ENCODE peak calls at places on chromosomes 2 and 18, in nine cellular contexts. O is left ventricle myocardium inferior, L is progenitor cell of endocrine pancreas, X is type B pancreatic cell, U is GM20000, J is GM13977, B is kidney, H is stomach, F is IMR-90. Y is an unnamed sample.

GRCh38 chr18:44852216-44852615 is 171.5 kb downstream of the SETBP1 start:
- DNase-seq in O (no peak), L (no peak), X (no peak), U (no peak), J (no peak), B (no peak), H (no peak), F (no peak), Y (no peak)

GRCh38 chr2:238081561-238081960 is 18.6 kb upstream of the ESPNL start:
- DNase-seq in O (no peak), L (no peak), X (peak), U (no peak), J (no peak), B (no peak), H (no peak), F (no peak), Y (no peak)

GRCh38 chr2:177683473-177684069 is 291.0 kb downstream of the AGPS start:
- DNase-seq in O (no peak), L (no peak), X (no peak), U (no peak), J (no peak), B (no peak), H (no peak), F (no peak), Y (no peak)

GRCh38 chr2:199458017-199458805 is 472 bp upstream of the SATB2 start:
- DNase-seq in O (peak), L (no peak), X (no peak), U (no peak), J (peak), B (peak), H (no peak), F (no peak), Y (peak)

GRCh38 chr18:48136051-48136543 is 205.6 kb upstream of the SMAD2 start:
- DNase-seq in O (peak), L (peak), X (no peak), U (no peak), J (no peak), B (peak), H (peak), F (no peak), Y (peak)

GRCh38 chr2:190183535-190183934 is 121.0 kb upstream of the MSTN start:
- DNase-seq in O (no peak), L (no peak), X (no peak), U (no peak), J (no peak), B (no peak), H (no peak), F (no peak), Y (no peak)

GRCh38 chr2:15674637-15675455 is 83.2 kb downstream of the DDX1 start:
- DNase-seq in O (no peak), L (no peak), X (no peak), U (no peak), J (no peak), B (no peak), H (peak), F (no peak), Y (no peak)

GRCh38 chr18:63322908-63323634 is 3.5 kb upstream of the BCL2 start:
- DNase-seq in O (no peak), L (peak), X (no peak), U (peak), J (peak), B (no peak), H (peak), F (peak), Y (peak)

GRCh38 chr2:178093471-178093870 is 18.8 kb upstream of the RBM45 start:
- DNase-seq in O (no peak), L (no peak), X (no peak), U (no peak), J (no peak), B (no peak), H (no peak), F (no peak), Y (no peak)

GRCh38 chr2:65722028-65722427 is 289.6 kb upstream of the SPRED2 start:
- DNase-seq in O (peak), L (peak), X (no peak), U (no peak), J (no peak), B (peak), H (peak), F (peak), Y (peak)

GRCh38 chr2:204108874-204109295 is 172.3 kb downstream of the ICOS start:
- DNase-seq in O (no peak), L (no peak), X (no peak), U (no peak), J (peak), B (no peak), H (no peak), F (no peak), Y (no peak)

GRCh38 chr18:74652392-74652988 is 54.8 kb downstream of the ZNF407 start:
- DNase-seq in O (no peak), L (no peak), X (no peak), U (peak), J (peak), B (no peak), H (no peak), F (peak), Y (no peak)

GRCh38 chr2:201517094-201517493 is 65.6 kb downstream of the STRADB start:
- DNase-seq in O (no peak), L (no peak), X (no peak), U (no peak), J (no peak), B (no peak), H (no peak), F (peak), Y (no peak)

GRCh38 chr2:85058619-85058941 is 74.6 kb upstream of the TCF7L1 start:
- DNase-seq in O (no peak), L (no peak), X (no peak), U (no peak), J (no peak), B (no peak), H (no peak), F (no peak), Y (no peak)

GRCh38 chr2:80473806-80474205 is 169.3 kb upstream of the LRRTM1 start:
- DNase-seq in O (no peak), L (no peak), X (no peak), U (no peak), J (no peak), B (no peak), H (no peak), F (no peak), Y (no peak)

GRCh38 chr18:74063552-74063951 is 84.1 kb downstream of the FBXO15 start:
- DNase-seq in O (no peak), L (no peak), X (no peak), U (no peak), J (no peak), B (no peak), H (no peak), F (no peak), Y (no peak)

GRCh38 chr2:72271276-72271614 is 123.6 kb upstream of the CYP26B1 start:
- DNase-seq in O (no peak), L (no peak), X (no peak), U (no peak), J (no peak), B (no peak), H (no peak), F (no peak), Y (no peak)

GRCh38 chr2:137133231-137133630 is 367.9 kb downstream of the THSD7B start:
- DNase-seq in O (no peak), L (no peak), X (no peak), U (no peak), J (no peak), B (no peak), H (no peak), F (no peak), Y (no peak)

GRCh38 chr2:147223553-147223952 is 621.3 kb upstream of the ACVR2A start:
- DNase-seq in O (no peak), L (no peak), X (no peak), U (no peak), J (no peak), B (no peak), H (no peak), F (no peak), Y (no peak)

GRCh38 chr2:203631068-203631757 is 75.2 kb upstream of the CD28 start:
- DNase-seq in O (no peak), L (no peak), X (no peak), U (no peak), J (no peak), B (no peak), H (no peak), F (no peak), Y (no peak)

GRCh38 chr2:241534293-241534692 is 24.3 kb upstream of the BOK start:
- DNase-seq in O (no peak), L (no peak), X (no peak), U (no peak), J (no peak), B (no peak), H (no peak), F (no peak), Y (no peak)

GRCh38 chr2:44909831-44910230 is 31.7 kb upstream of the SIX3 start:
- DNase-seq in O (no peak), L (no peak), X (no peak), U (no peak), J (no peak), B (no peak), H (no peak), F (no peak), Y (no peak)

GRCh38 chr2:214193943-214194342 is 216.9 kb upstream of the VWC2L start:
- DNase-seq in O (no peak), L (no peak), X (no peak), U (no peak), J (no peak), B (no peak), H (no peak), F (peak), Y (no peak)

GRCh38 chr2:141911485-141912066 is 219.2 kb downstream of the LRP1B start:
- DNase-seq in O (no peak), L (peak), X (no peak), U (peak), J (no peak), B (no peak), H (peak), F (peak), Y (peak)

GRCh38 chr2:202269585-202269984 is 4.0 kb downstream of the NOP58 start:
- DNase-seq in O (no peak), L (no peak), X (peak), U (no peak), J (no peak), B (no peak), H (no peak), F (no peak), Y (no peak)

DNA sequence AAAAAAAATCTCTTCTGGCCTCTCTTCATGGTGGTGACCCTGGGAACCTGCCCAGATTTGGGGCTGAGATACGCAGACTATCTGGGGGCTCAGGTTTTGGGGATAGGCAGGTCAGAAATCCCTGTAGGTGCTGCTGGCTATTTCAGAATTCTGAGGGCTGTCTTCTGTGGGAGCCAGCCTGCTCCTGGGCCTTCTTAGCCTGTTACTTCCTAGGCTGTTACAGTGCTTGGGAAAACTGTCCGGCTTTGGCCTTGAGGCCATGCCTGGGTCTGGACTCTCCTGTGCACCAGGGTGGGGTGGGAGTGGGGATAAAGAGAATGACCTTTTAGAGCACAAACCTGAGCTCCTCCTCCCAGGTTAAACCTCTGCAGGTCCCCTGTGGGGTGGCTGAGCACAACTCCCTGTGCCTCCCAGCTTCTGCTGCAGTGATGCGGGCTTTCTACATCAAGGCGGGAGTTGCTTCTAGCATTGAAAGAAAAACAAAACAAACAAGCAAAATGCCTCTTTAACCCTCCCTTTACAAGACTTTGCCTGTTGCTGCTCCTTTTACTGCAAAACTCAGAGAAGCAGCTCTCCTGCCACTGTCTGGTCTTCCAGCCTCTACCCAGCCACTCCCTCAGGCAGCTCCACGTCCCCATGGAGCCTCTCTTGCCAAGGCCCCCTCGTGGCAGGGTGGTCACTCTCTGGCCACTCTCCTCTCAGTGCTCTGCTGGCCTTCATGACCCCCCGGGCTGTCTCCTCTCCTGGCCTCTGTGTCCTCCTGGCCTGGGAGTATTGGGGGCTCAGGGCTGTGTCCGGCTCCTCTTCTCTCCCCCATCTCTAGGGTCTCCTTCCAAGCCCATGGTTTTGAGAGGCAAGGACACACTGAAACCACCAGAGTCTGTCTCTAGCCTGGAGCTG is 293.0 kb upstream of the HS6ST1 start:
- DNase-seq in O (peak), L (no peak), X (no peak), U (no peak), J (no peak), B (peak), H (no peak), F (no peak), Y (no peak)
- TF ChIP-seq CTCF in O (no peak), L (no peak), X (no peak), U (no peak), J (no peak), B (no peak), H (no peak), F (peak), Y (no peak)

GRCh38 chr18:67451952-67452351 is 64.6 kb downstream of the DSEL start:
- DNase-seq in O (no peak), L (no peak), X (no peak), U (no peak), J (no peak), B (no peak), H (no peak), F (no peak), Y (no peak)

DNA sequence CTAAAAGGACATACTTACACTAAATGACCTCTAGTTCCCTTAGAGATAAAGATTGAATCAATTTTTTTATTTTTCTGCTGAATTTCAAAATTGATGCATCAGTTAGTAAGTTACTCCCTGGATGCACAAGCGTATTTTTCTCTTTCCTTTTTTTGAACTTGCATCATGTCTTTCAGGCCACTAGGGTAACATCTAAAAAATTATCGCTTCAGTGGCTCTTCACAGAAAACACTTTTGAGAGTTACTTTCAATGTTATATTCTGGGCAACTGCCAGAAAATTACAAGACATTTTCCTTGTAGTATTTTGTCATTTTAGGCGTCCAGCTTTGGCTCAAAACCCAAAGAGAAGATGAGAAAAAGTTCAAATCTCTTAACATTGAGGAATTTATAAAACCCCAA is 59.8 kb downstream of the DSEL start:
- DNase-seq in O (no peak), L (no peak), X (no peak), U (no peak), J (no peak), B (no peak), H (no peak), F (no peak), Y (no peak)
- TF ChIP-seq CTCF in O (peak), L (peak), X (peak), U (no peak), J (no peak), B (no peak), H (no peak), F (no peak), Y (peak)

GRCh38 chr2:125227843-125228392 is 1202.8 kb downstream of the CNTNAP5 start:
- DNase-seq in O (no peak), L (no peak), X (no peak), U (no peak), J (no peak), B (no peak), H (no peak), F (no peak), Y (no peak)
- TF ChIP-seq CTCF in O (no peak), L (peak), X (peak), U (no peak), J (no peak), B (no peak), H (no peak), F (no peak), Y (peak)

DNA sequence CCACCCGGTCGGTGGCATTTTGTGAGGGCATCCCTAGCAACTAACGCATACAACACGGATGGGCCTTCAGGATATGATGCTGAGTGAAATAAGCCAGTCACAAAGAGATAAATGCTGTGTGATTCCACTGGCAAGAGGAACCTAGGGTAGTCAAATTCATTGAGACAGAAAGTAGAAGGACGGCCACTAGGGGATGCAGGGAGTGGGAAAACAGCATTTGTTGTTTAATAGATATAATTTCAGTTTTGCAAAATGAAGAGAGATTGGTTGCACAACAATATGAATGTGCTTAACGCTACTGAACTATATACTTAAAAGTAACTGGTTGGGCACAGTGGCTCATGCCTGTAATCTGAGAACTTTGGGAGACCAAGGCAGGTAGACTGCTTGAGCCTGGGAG is 112.9 kb downstream of the AFF3 start:
- DNase-seq in O (no peak), L (no peak), X (no peak), U (no peak), J (no peak), B (no peak), H (no peak), F (no peak), Y (no peak)
- TF ChIP-seq CTCF in O (peak), L (peak), X (peak), U (no peak), J (no peak), B (no peak), H (no peak), F (no peak), Y (no peak)